ENCODE peak calls at places on chromosomes 16 and 17, in five cellular contexts. One of them, this sample, is unnamed.

GRCh38 chr16:64363039-64363438 is 758.8 kb downstream of the CDH11 start:
- DNase-seq in H4: no peak
- DNase-seq in aorta: no peak
- DNase-seq in A673: no peak
- DNase-seq in T-cell: no peak
- DNase-seq in this sample: no peak

GRCh38 chr17:36495076-36495578 is 8.6 kb downstream of the ZNHIT3 start:
- DNase-seq in T-cell: no peak
- DNase-seq in H4: no peak
- DNase-seq in A673: no peak
- DNase-seq in aorta: no peak
- DNase-seq in this sample: no peak

GRCh38 chr16:11262915-11263314 is 6.2 kb downstream of the TNP2 start:
- DNase-seq in T-cell: no peak
- DNase-seq in H4: no peak
- DNase-seq in aorta: no peak
- DNase-seq in A673: no peak
- DNase-seq in this sample: no peak

GRCh38 chr16:140175-140857 is 1.8 kb upstream of the NPRL3 start:
- DNase-seq in A673: no peak
- DNase-seq in T-cell: no peak
- DNase-seq in aorta: no peak
- DNase-seq in H4: no peak
- DNase-seq in this sample: no peak

GRCh38 chr17:42720996-42721583 is 23.8 kb downstream of the EZH1 start:
- DNase-seq in H4: peak; percentile 61
- DNase-seq in T-cell: peak; percentile 34
- DNase-seq in aorta: no peak
- DNase-seq in A673: peak; percentile 57
- DNase-seq in this sample: peak; percentile 46

GRCh38 chr16:80300876-80301275 is 239.9 kb upstream of the DYNLRB2 start:
- DNase-seq in A673: no peak
- DNase-seq in H4: peak; percentile 24
- DNase-seq in aorta: no peak
- DNase-seq in T-cell: no peak
- DNase-seq in this sample: no peak

GRCh38 chr17:27499451-27500265 is 43.4 kb downstream of the KSR1 start:
- DNase-seq in A673: no peak
- DNase-seq in H4: no peak
- DNase-seq in T-cell: no peak
- DNase-seq in aorta: peak; percentile 60
- DNase-seq in this sample: no peak

GRCh38 chr16:27453476-27453825 is 51.5 kb downstream of the IL21R start:
- DNase-seq in T-cell: no peak
- DNase-seq in H4: no peak
- DNase-seq in aorta: no peak
- DNase-seq in A673: no peak
- DNase-seq in this sample: no peak

GRCh38 chr17:50173335-50173941 is 7.6 kb downstream of the SGCA start:
- DNase-seq in T-cell: no peak
- DNase-seq in A673: no peak
- DNase-seq in aorta: peak; percentile 87
- DNase-seq in H4: peak; percentile 75
- DNase-seq in this sample: no peak

GRCh38 chr16:75256059-75256870 is 4.8 kb upstream of the BCAR1 start:
- DNase-seq in T-cell: no peak
- DNase-seq in A673: no peak
- DNase-seq in H4: no peak
- DNase-seq in aorta: peak; percentile 88
- DNase-seq in this sample: no peak

GRCh38 chr16:24810951-24811843 is 34.6 kb upstream of the SLC5A11 start:
- DNase-seq in aorta: no peak
- DNase-seq in A673: peak; percentile 7
- DNase-seq in T-cell: no peak
- DNase-seq in H4: no peak
- DNase-seq in this sample: no peak

GRCh38 chr17:8986295-8986694 is 20.8 kb upstream of the PIK3R5 start:
- DNase-seq in H4: no peak
- DNase-seq in A673: no peak
- DNase-seq in aorta: no peak
- DNase-seq in T-cell: no peak
- DNase-seq in this sample: no peak

GRCh38 chr17:67477687-67478086 is 100.6 kb downstream of the PITPNC1 start:
- DNase-seq in T-cell: peak; percentile 41
- DNase-seq in aorta: no peak
- DNase-seq in H4: no peak
- DNase-seq in A673: no peak
- DNase-seq in this sample: no peak

GRCh38 chr17:44102845-44103622 is 20.4 kb downstream of the HDAC5 start:
- DNase-seq in A673: no peak
- DNase-seq in T-cell: no peak
- DNase-seq in H4: no peak
- DNase-seq in aorta: no peak
- DNase-seq in this sample: no peak

GRCh38 chr17:1999557-2000251 is 25.4 kb downstream of the RTN4RL1 start:
- DNase-seq in T-cell: no peak
- DNase-seq in H4: no peak
- DNase-seq in aorta: peak; percentile 81
- DNase-seq in A673: no peak
- DNase-seq in this sample: no peak

GRCh38 chr17:7213895-7214299 is 5.7 kb downstream of the DLG4 start:
- DNase-seq in T-cell: peak; percentile 67
- DNase-seq in H4: peak; percentile 68
- DNase-seq in A673: peak; percentile 97
- DNase-seq in aorta: peak; percentile 91
- DNase-seq in this sample: peak; percentile 76

GRCh38 chr17:29136998-29137730 is 43.0 kb downstream of the MYO18A start:
- DNase-seq in T-cell: no peak
- DNase-seq in H4: no peak
- DNase-seq in A673: no peak
- DNase-seq in aorta: no peak
- DNase-seq in this sample: no peak

GRCh38 chr17:64328875-64329405 is 61.7 kb downstream of the PECAM1 start:
- DNase-seq in A673: no peak
- DNase-seq in H4: no peak
- DNase-seq in aorta: no peak
- DNase-seq in T-cell: no peak
- DNase-seq in this sample: no peak

GRCh38 chr17:83152221-83152744 is 72.9 kb downstream of the METRNL start:
- DNase-seq in H4: no peak
- DNase-seq in aorta: no peak
- DNase-seq in A673: no peak
- DNase-seq in T-cell: no peak
- DNase-seq in this sample: no peak

GRCh38 chr17:41026668-41027471 is at the start of gene KRTAP1-5:
- DNase-seq in H4: peak; percentile 83
- DNase-seq in T-cell: no peak
- DNase-seq in aorta: no peak
- DNase-seq in A673: no peak
- DNase-seq in this sample: no peak

GRCh38 chr16:28181557-28181914 is 30.2 kb downstream of the XPO6 start:
- DNase-seq in T-cell: no peak
- DNase-seq in A673: peak; percentile 75
- DNase-seq in aorta: no peak
- DNase-seq in H4: peak; percentile 88
- DNase-seq in this sample: no peak

GRCh38 chr16:65120811-65121721 is 797 bp downstream of the CDH11 start:
- DNase-seq in A673: peak; percentile 56
- DNase-seq in aorta: peak; percentile 81
- DNase-seq in T-cell: no peak
- DNase-seq in H4: no peak
- DNase-seq in this sample: no peak

GRCh38 chr16:3282103-3282746 is 1.1 kb upstream of the ZNF263 start:
- DNase-seq in aorta: no peak
- DNase-seq in A673: peak; percentile 81
- DNase-seq in T-cell: no peak
- DNase-seq in H4: no peak
- DNase-seq in this sample: no peak

GRCh38 chr16:77290451-77291110 is 91.4 kb downstream of the SYCE1L start:
- DNase-seq in aorta: no peak
- DNase-seq in A673: no peak
- DNase-seq in H4: no peak
- DNase-seq in T-cell: no peak
- DNase-seq in this sample: no peak

GRCh38 chr16:73171901-73172619 is 124.1 kb upstream of the ZFHX3 start:
- DNase-seq in H4: no peak
- DNase-seq in T-cell: no peak
- DNase-seq in aorta: no peak
- DNase-seq in A673: no peak
- DNase-seq in this sample: no peak

GRCh38 chr16:52247737-52248136 is 299.2 kb downstream of the TOX3 start:
- DNase-seq in T-cell: no peak
- DNase-seq in H4: no peak
- DNase-seq in A673: no peak
- DNase-seq in aorta: no peak
- DNase-seq in this sample: no peak

GRCh38 chr16:83797013-83797412 is 10.8 kb upstream of the HSBP1 start:
- DNase-seq in A673: no peak
- DNase-seq in T-cell: no peak
- DNase-seq in aorta: no peak
- DNase-seq in H4: no peak
- DNase-seq in this sample: no peak

GRCh38 chr17:77287432-77288068 is 146.8 kb downstream of the SEC14L1 start:
- DNase-seq in T-cell: no peak
- DNase-seq in H4: peak; percentile 98
- DNase-seq in A673: no peak
- DNase-seq in aorta: no peak
- DNase-seq in this sample: no peak

GRCh38 chr16:4179020-4179419 is 62.8 kb upstream of the ADCY9 start:
- DNase-seq in aorta: no peak
- DNase-seq in H4: no peak
- DNase-seq in T-cell: no peak
- DNase-seq in A673: peak; percentile 41
- DNase-seq in this sample: no peak

GRCh38 chr17:66469088-66469442 is 166.7 kb downstream of the PRKCA start:
- DNase-seq in H4: no peak
- DNase-seq in aorta: no peak
- DNase-seq in T-cell: no peak
- DNase-seq in A673: no peak
- DNase-seq in this sample: no peak

GRCh38 chr17:49505854-49506253 is 10.8 kb downstream of the NGFR start:
- DNase-seq in aorta: no peak
- DNase-seq in T-cell: no peak
- DNase-seq in A673: no peak
- DNase-seq in H4: no peak
- DNase-seq in this sample: no peak

GRCh38 chr17:34998205-34998604 is 17.9 kb downstream of the LIG3 start:
- DNase-seq in H4: peak; percentile 51
- DNase-seq in aorta: peak; percentile 83
- DNase-seq in T-cell: peak; percentile 68
- DNase-seq in A673: peak; percentile 70
- DNase-seq in this sample: no peak

GRCh38 chr16:2514333-2515179 is 804 bp downstream of the ATP6V0C start:
- DNase-seq in T-cell: no peak
- DNase-seq in H4: no peak
- DNase-seq in A673: no peak
- DNase-seq in aorta: peak; percentile 78
- DNase-seq in this sample: no peak

This sample was measured in NCI-H1048.